ENCODE peak calls at places on chromosomes 5 and 9, in ten cellular contexts. B is NCI-H774; W is head of caudate nucleus; O is stimulated activated CD8-positive, alpha-beta memory T cell treated with anti-CD3 and anti-CD28 coated beads, Interleukin-4, amount 100 ng/mL, for 4 hours; A is brain microvascular endothelial cell; J is HT1080; N is occipital lobe; K is upper lobe of right lung; M is GDM1; H is NCI-H82. Z is an unnamed sample.

GRCh38 chr5:82426419-82427154 is 148.4 kb upstream of the RPS23 start:
- DNase-seq in B (no peak), W (no peak), O (no peak), A (no peak), J (peak), N (no peak), K (no peak), M (no peak), H (no peak), Z (no peak)

GRCh38 chr5:146068136-146068717 is 37.1 kb downstream of the PLAC8L1 start:
- DNase-seq in B (no peak), W (no peak), O (no peak), A (no peak), J (no peak), N (peak), K (no peak), M (no peak), H (peak), Z (no peak)

GRCh38 chr9:133003071-133003461 is 24.6 kb downstream of the GFI1B start:
- DNase-seq in B (no peak), W (no peak), O (no peak), A (no peak), J (no peak), N (no peak), K (no peak), M (peak), H (no peak), Z (peak)

GRCh38 chr5:16134204-16134603 is 45.4 kb downstream of the MARCHF11 start:
- DNase-seq in B (no peak), W (no peak), O (no peak), A (no peak), J (no peak), N (no peak), K (no peak), M (no peak), H (peak), Z (no peak)

GRCh38 chr9:120366646-120367019 is 213.3 kb downstream of the CDK5RAP2 start:
- DNase-seq in B (no peak), W (no peak), O (no peak), A (peak), J (peak), N (no peak), K (no peak), M (no peak), H (peak), Z (peak)

GRCh38 chr9:93119953-93120845 is 13.9 kb downstream of the NINJ1 start:
- DNase-seq in B (no peak), W (peak), O (no peak), A (peak), J (peak), N (peak), K (peak), M (peak), H (peak), Z (peak)

GRCh38 chr9:11159318-11159862 is 546.6 kb upstream of the PTPRD start:
- DNase-seq in B (no peak), W (no peak), O (no peak), A (no peak), J (peak), N (no peak), K (no peak), M (no peak), H (no peak), Z (no peak)

GRCh38 chr9:3035594-3036389 is 191.9 kb upstream of the PUM3 start:
- DNase-seq in B (no peak), W (no peak), O (no peak), A (no peak), J (no peak), N (no peak), K (no peak), M (no peak), H (peak), Z (no peak)

GRCh38 chr5:161676109-161676508 is 9.4 kb upstream of the GABRA6 start:
- DNase-seq in B (no peak), W (no peak), O (no peak), A (no peak), J (peak), N (no peak), K (no peak), M (peak), H (peak), Z (peak)

GRCh38 chr9:138082918-138083636 is 205.5 kb downstream of the CACNA1B start:
- DNase-seq in B (no peak), W (no peak), O (no peak), A (no peak), J (no peak), N (no peak), K (peak), M (no peak), H (no peak), Z (no peak)

GRCh38 chr5:164119806-164120440 is 614.5 kb downstream of the MAT2B start:
- DNase-seq in B (no peak), W (no peak), O (no peak), A (no peak), J (peak), N (no peak), K (no peak), M (peak), H (no peak), Z (no peak)

GRCh38 chr5:122093415-122093814 is 15.4 kb upstream of the LOX start:
- DNase-seq in B (no peak), W (no peak), O (no peak), A (peak), J (no peak), N (no peak), K (no peak), M (no peak), H (no peak), Z (no peak)

GRCh38 chr5:45793638-45794532 is 97.7 kb upstream of the HCN1 start:
- DNase-seq in B (no peak), W (no peak), O (no peak), A (no peak), J (peak), N (no peak), K (no peak), M (no peak), H (no peak), Z (no peak)

GRCh38 chr5:10489810-10490426 is 48.2 kb downstream of the ROPN1L start:
- DNase-seq in B (no peak), W (peak), O (no peak), A (no peak), J (peak), N (no peak), K (no peak), M (peak), H (no peak), Z (peak)

GRCh38 chr9:88535226-88535931 is 401 bp downstream of the NXNL2 start:
- DNase-seq in B (no peak), W (peak), O (no peak), A (no peak), J (no peak), N (no peak), K (peak), M (no peak), H (peak), Z (no peak)

GRCh38 chr9:131697097-131697496 is 42.8 kb downstream of the RAPGEF1 start:
- DNase-seq in B (no peak), W (peak), O (no peak), A (no peak), J (no peak), N (no peak), K (no peak), M (no peak), H (no peak), Z (no peak)

GRCh38 chr9:14769235-14769580 is 46.7 kb upstream of the CER1 start:
- DNase-seq in B (peak), W (no peak), O (no peak), A (peak), J (peak), N (no peak), K (no peak), M (no peak), H (peak), Z (peak)